ENCODE peak calls at places on chromosomes 1 and 21, in five cellular contexts. J, M, Z, E and P are unnamed samples.

GRCh38 chr1:16143566-16144324 is 12.1 kb downstream of the EPHA2 start:
- DNase-seq in Z (peak; percentile 80), J (no peak), M (peak; percentile 79), E (peak; percentile 89), P (peak; percentile 89)

GRCh38 chr1:8394456-8395321 is 76.8 kb downstream of the SLC45A1 start:
- DNase-seq in Z (no peak), M (no peak), J (no peak), E (no peak), P (no peak)

GRCh38 chr1:215393476-215393875 is 173.6 kb upstream of the KCTD3 start:
- DNase-seq in Z (no peak), E (no peak), J (no peak), M (no peak), P (no peak)

GRCh38 chr1:226686440-226687436 is 52.3 kb downstream of the ITPKB start:
- DNase-seq in Z (no peak), M (no peak), E (no peak), J (no peak), P (no peak)

GRCh38 chr1:213017447-213018273 is 2.0 kb upstream of the ANGEL2 start:
- DNase-seq in Z (no peak), M (no peak), E (no peak), J (no peak), P (no peak)

GRCh38 chr1:232987046-232987445 is 36.6 kb downstream of the NTPCR start:
- DNase-seq in M (no peak), J (no peak), E (no peak), Z (no peak), P (no peak)

GRCh38 chr1:40981702-40982448 is 2.4 kb downstream of the CTPS1 start:
- DNase-seq in Z (no peak), E (no peak), J (peak; percentile 30), M (no peak), P (no peak)

GRCh38 chr1:161676441-161676840 is 13.5 kb downstream of the FCGR2B start:
- DNase-seq in E (no peak), M (no peak), J (no peak), Z (no peak), P (no peak)

GRCh38 chr1:10635385-10635896 is 160.7 kb downstream of the PEX14 start:
- DNase-seq in M (peak; percentile 28), J (no peak), Z (no peak), E (no peak), P (peak; percentile 68)

GRCh38 chr1:50218344-50218743 is 109.6 kb downstream of the ELAVL4 start:
- DNase-seq in J (peak; percentile 30), M (no peak), Z (no peak), E (no peak), P (no peak)

GRCh38 chr1:167938083-167938482 is 1.2 kb upstream of the MPC2 start:
- DNase-seq in Z (no peak), J (no peak), E (no peak), M (no peak), P (no peak)

GRCh38 chr1:216430744-216431143 is 7.5 kb upstream of the USH2A start:
- DNase-seq in J (no peak), E (no peak), Z (no peak), M (no peak), P (no peak)

GRCh38 chr1:208093754-208094719 is 150.1 kb downstream of the PLXNA2 start:
- DNase-seq in E (peak; percentile 69), M (peak; percentile 72), J (peak; percentile 90), Z (peak; percentile 74), P (peak; percentile 74)

GRCh38 chr1:33273402-33273801 is 17.1 kb downstream of the ZNF362 start:
- DNase-seq in J (no peak), M (no peak), Z (no peak), E (no peak), P (no peak)

GRCh38 chr1:68294354-68295066 is 62.2 kb upstream of the WLS start:
- DNase-seq in Z (no peak), E (no peak), J (no peak), M (no peak), P (no peak)

GRCh38 chr1:44090409-44091252 is 28.0 kb upstream of the KLF17 start:
- DNase-seq in J (no peak), M (no peak), E (no peak), Z (no peak), P (no peak)

GRCh38 chr1:81803423-81804103 is 2.8 kb downstream of the ADGRL2 start:
- DNase-seq in M (no peak), J (peak; percentile 67), Z (peak; percentile 29), E (peak; percentile 25), P (no peak)

GRCh38 chr1:187396226-187396625 is 567.5 kb downstream of the PLA2G4A start:
- DNase-seq in E (peak; percentile 25), Z (no peak), J (peak; percentile 29), M (no peak), P (no peak)

GRCh38 chr1:39996396-39997004 is 41.6 kb downstream of the MFSD2A start:
- DNase-seq in J (no peak), M (no peak), E (no peak), Z (no peak), P (no peak)

GRCh38 chr1:227846265-227846858 is 30.9 kb downstream of the PRSS38 start:
- DNase-seq in Z (no peak), E (peak; percentile 9), M (no peak), J (no peak), P (no peak)

GRCh38 chr21:35529141-35529863 is 480.2 kb upstream of the RUNX1 start:
- DNase-seq in Z (no peak), E (peak; percentile 32), J (no peak), M (no peak), P (no peak)

GRCh38 chr1:59077739-59078503 is 219.0 kb upstream of the FGGY start:
- DNase-seq in Z (no peak), M (no peak), E (no peak), J (peak; percentile 85), P (no peak)

GRCh38 chr1:43688594-43689000 is 18.7 kb upstream of the ST3GAL3 start:
- DNase-seq in E (no peak), Z (no peak), J (no peak), M (no peak), P (no peak)

GRCh38 chr1:237638555-237638954 is 252.2 kb downstream of the ZP4 start:
- DNase-seq in J (no peak), E (no peak), M (no peak), Z (no peak), P (no peak)

GRCh38 chr1:218459878-218460277 is 114.7 kb downstream of the TGFB2 start:
- DNase-seq in E (peak; percentile 50), J (peak; percentile 87), M (no peak), Z (no peak), P (no peak)

GRCh38 chr1:218461351-218461750 is 116.2 kb downstream of the TGFB2 start:
- DNase-seq in J (no peak), Z (no peak), M (no peak), E (no peak), P (no peak)

GRCh38 chr1:218460367-218460766 is 115.2 kb downstream of the TGFB2 start:
- DNase-seq in E (peak; percentile 16), M (no peak), J (peak; percentile 36), Z (no peak), P (no peak)

GRCh38 chr1:218462116-218462515 is 117.0 kb downstream of the TGFB2 start:
- DNase-seq in E (no peak), M (no peak), J (no peak), Z (no peak), P (no peak)

DNA sequence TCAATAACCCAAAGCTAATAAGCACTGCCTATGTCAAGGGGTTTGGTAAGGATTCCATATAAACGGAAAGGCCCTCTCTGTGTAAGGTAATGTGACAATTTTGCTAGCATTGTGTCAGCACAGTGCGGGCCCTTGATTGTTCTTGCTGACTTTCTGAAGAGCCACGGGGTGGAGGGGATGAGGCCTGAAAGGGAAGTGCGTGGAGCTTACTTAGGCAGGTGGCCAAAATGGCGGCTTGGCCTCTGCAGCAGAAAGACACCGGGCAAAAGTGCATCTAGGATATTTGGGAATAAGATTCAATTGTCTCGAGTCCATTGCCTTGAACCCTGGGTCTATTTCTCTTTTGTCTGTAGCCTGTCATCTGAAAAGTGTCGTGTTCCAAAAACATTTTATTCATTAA is 114.3 kb downstream of the TGFB2 start:
- DNase-seq in J (peak; percentile 13), Z (no peak), E (no peak), M (no peak), P (peak; percentile 55)
- TF ChIP-seq CTCF in J (no peak), Z (no peak), E (no peak), M (no peak), P (no peak)

DNA sequence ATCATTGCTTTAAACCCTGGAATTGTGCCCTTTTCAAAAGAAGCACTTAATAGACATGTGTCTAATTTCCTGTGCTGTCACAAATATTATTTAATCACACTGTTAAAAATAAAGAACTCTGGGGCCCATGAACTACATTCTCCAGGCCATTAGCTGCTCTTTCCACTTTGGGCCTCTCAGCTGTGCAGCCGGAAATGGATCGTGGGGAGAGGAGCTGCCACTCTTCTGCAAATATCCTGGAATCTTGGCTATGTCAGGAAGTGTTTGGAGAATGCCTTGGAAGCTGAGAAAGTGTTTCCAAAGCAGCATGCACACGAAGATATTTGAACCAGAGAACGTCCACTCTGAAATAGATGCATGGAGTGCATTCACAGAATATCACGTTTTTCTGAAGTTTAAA is 27.5 kb upstream of the VPS26C start:
- DNase-seq in Z (no peak), J (no peak), M (no peak), E (no peak), P (no peak)
- H3K27ac ChIP-seq in Z (no peak overlapping the region), J (no peak overlapping the region), M (no peak overlapping the region), E (no peak overlapping the region), P (no peak overlapping the region)

GRCh38 chr21:38504056-38504455 is 5.8 kb upstream of the ERG start:
- DNase-seq in M (no peak), Z (no peak), J (no peak), E (no peak), P (no peak)

GRCh38 chr21:38507374-38507942 is 9.2 kb upstream of the ERG start:
- DNase-seq in M (no peak), Z (no peak), E (no peak), J (no peak), P (no peak)

GRCh38 chr21:38503588-38503987 is 5.3 kb upstream of the ERG start:
- DNase-seq in J (no peak), Z (no peak), E (no peak), M (no peak), P (no peak)

GRCh38 chr21:38505654-38506523 is 7.6 kb upstream of the ERG start:
- DNase-seq in J (peak; percentile 82), Z (peak; percentile 71), M (no peak), E (peak; percentile 78), P (no peak)

DNA sequence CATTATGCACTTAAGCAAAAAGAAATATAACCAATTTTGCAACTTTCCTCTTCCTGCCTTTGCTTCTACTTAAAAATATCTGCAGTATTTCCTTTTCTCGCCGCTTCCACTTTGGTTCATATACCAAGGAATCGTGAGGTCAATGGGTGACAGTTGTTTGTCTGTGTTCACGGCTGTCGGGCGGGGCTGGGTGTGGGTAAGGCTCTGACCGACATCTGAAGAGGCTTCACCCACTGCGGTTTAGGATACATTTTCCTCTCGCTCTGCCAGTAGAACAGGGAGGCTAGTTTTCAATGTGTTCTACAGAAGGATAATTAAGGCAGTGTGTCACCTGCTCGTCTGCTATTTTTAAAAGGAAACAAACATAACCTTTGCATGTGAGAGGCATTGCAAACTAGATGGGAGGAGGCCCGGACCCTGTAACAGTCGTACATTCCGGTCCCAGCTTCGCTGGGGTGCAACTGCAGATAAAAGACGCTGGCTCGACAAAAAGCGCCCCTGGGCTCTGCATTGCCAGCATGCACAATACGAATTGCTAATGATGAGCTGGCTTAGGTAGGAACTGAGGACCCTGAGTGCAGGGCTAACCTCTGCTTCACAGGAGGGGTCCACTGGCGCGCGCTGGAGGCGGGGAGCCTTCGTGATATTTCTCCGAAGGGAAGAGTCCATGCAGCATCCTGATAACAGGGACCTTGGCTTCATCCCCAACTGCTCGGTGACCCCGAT is 8.5 kb upstream of the ERG start:
- DNase-seq in M (no peak), Z (peak; percentile 74), J (peak; percentile 30), E (no peak), P (no peak)
- TF ChIP-seq CTCF in M (no peak), Z (no peak), J (no peak), E (no peak), P (no peak)

GRCh38 chr1:53943090-53943489 is 2.4 kb downstream of the IFT25 start:
- DNase-seq in Z (no peak), E (no peak), M (no peak), J (no peak), P (no peak)
- H3K27ac ChIP-seq in Z (no peak overlapping the region), E (no peak overlapping the region), M (no peak overlapping the region), J (no peak overlapping the region), P (no peak overlapping the region)